ENCODE peak calls at places on chromosomes 11 and 22, in five cellular contexts. One of them, this sample, is unnamed.

GRCh38 chr11:46657186-46657585 is 39.8 kb downstream of the ATG13 start:
- DNase-seq in HCT116: no peak
- DNase-seq in esophagus muscularis mucosa: no peak
- DNase-seq in GM23338: no peak
- DNase-seq in GM12892: no peak
- DNase-seq in this sample: no peak

GRCh38 chr11:118099838-118100570 is 13.2 kb upstream of the SMIM35 start:
- DNase-seq in HCT116: no peak
- DNase-seq in esophagus muscularis mucosa: no peak
- DNase-seq in GM12892: no peak
- DNase-seq in GM23338: no peak
- DNase-seq in this sample: no peak

GRCh38 chr11:15146271-15147003 is 31.7 kb downstream of the INSC start:
- DNase-seq in HCT116: no peak
- DNase-seq in esophagus muscularis mucosa: no peak
- DNase-seq in GM23338: no peak
- DNase-seq in GM12892: no peak
- DNase-seq in this sample: no peak

GRCh38 chr11:78290293-78291176 is 101.8 kb downstream of the USP35 start:
- DNase-seq in HCT116: no peak
- DNase-seq in esophagus muscularis mucosa: no peak
- DNase-seq in GM23338: no peak
- DNase-seq in GM12892: no peak
- DNase-seq in this sample: no peak

GRCh38 chr11:116775975-116776374 is 3.2 kb upstream of the BUD13 start:
- DNase-seq in GM23338: no peak
- DNase-seq in HCT116: no peak
- DNase-seq in GM12892: no peak
- DNase-seq in esophagus muscularis mucosa: no peak
- DNase-seq in this sample: no peak

GRCh38 chr11:76654310-76654851 is 16.2 kb downstream of the LRRC32 start:
- DNase-seq in GM12892: no peak
- DNase-seq in HCT116: no peak
- DNase-seq in esophagus muscularis mucosa: no peak
- DNase-seq in GM23338: no peak
- DNase-seq in this sample: no peak

GRCh38 chr11:20110908-20111669 is 49.2 kb downstream of the DBX1 start:
- DNase-seq in GM23338: peak; percentile 93
- DNase-seq in GM12892: peak; percentile 50
- DNase-seq in esophagus muscularis mucosa: no peak
- DNase-seq in HCT116: peak; percentile 72
- DNase-seq in this sample: peak; percentile 35

GRCh38 chr11:102345923-102346322 is 1.1 kb upstream of the BIRC2 start:
- DNase-seq in GM23338: no peak
- DNase-seq in esophagus muscularis mucosa: no peak
- DNase-seq in GM12892: no peak
- DNase-seq in HCT116: peak; percentile 28
- DNase-seq in this sample: no peak

GRCh38 chr11:78564037-78564888 is 10.4 kb downstream of the NARS2 start:
- DNase-seq in HCT116: peak; percentile 51
- DNase-seq in GM23338: peak; percentile 84
- DNase-seq in GM12892: no peak
- DNase-seq in esophagus muscularis mucosa: no peak
- DNase-seq in this sample: peak; percentile 68

GRCh38 chr11:37104380-37104779 is 506.3 kb upstream of the RAG2 start:
- DNase-seq in esophagus muscularis mucosa: no peak
- DNase-seq in GM12892: no peak
- DNase-seq in GM23338: no peak
- DNase-seq in HCT116: no peak
- DNase-seq in this sample: no peak

GRCh38 chr11:74446445-74446844 is 20.9 kb downstream of the KCNE3 start:
- DNase-seq in HCT116: no peak
- DNase-seq in GM23338: no peak
- DNase-seq in GM12892: no peak
- DNase-seq in esophagus muscularis mucosa: no peak
- DNase-seq in this sample: no peak

GRCh38 chr11:26043665-26044064 is 288.3 kb upstream of the ANO3 start:
- DNase-seq in esophagus muscularis mucosa: no peak
- DNase-seq in HCT116: no peak
- DNase-seq in GM23338: no peak
- DNase-seq in GM12892: peak; percentile 1
- DNase-seq in this sample: no peak

GRCh38 chr11:26044389-26044788 is 287.5 kb upstream of the ANO3 start:
- DNase-seq in HCT116: no peak
- DNase-seq in GM12892: no peak
- DNase-seq in GM23338: no peak
- DNase-seq in esophagus muscularis mucosa: no peak
- DNase-seq in this sample: no peak

GRCh38 chr11:26042113-26042512 is 289.8 kb upstream of the ANO3 start:
- DNase-seq in HCT116: no peak
- DNase-seq in GM23338: no peak
- DNase-seq in esophagus muscularis mucosa: no peak
- DNase-seq in GM12892: no peak
- DNase-seq in this sample: no peak

GRCh38 chr11:26048271-26048670 is 283.7 kb upstream of the ANO3 start:
- DNase-seq in GM12892: no peak
- DNase-seq in GM23338: no peak
- DNase-seq in HCT116: no peak
- DNase-seq in esophagus muscularis mucosa: no peak
- DNase-seq in this sample: no peak

DNA sequence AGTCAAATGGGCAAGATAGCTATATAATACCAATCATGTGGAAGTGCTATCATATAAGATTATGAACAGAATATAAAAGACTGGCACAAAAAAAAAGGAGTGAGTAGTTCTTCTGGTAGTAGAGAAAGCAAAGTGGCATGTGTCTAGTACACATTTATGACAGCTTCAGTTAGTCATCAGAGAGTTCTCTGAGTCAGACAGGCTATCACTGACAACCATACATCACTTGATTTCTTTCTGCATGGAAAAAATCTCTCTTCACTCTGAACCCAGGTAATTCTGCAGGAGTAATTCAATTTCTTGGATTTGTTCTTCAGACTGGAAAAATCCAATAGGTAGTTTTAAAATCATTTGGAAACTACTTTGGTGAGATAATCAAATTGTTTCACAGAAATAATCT is 286.8 kb upstream of the ANO3 start:
- DNase-seq in GM23338: no peak
- DNase-seq in HCT116: no peak
- DNase-seq in esophagus muscularis mucosa: no peak
- DNase-seq in GM12892: no peak
- DNase-seq in this sample: no peak
- TF ChIP-seq POLR2AphosphoS5 in GM23338: no peak
- TF ChIP-seq POLR2AphosphoS5 in HCT116: no peak
- TF ChIP-seq POLR2AphosphoS5 in esophagus muscularis mucosa: no peak
- TF ChIP-seq POLR2AphosphoS5 in GM12892: no peak
- TF ChIP-seq POLR2AphosphoS5 in this sample: no peak

GRCh38 chr22:19770349-19771220 is 10.0 kb downstream of the TBX1 start:
- DNase-seq in esophagus muscularis mucosa: no peak
- DNase-seq in GM23338: no peak
- DNase-seq in GM12892: no peak
- DNase-seq in HCT116: no peak
- DNase-seq in this sample: no peak

GRCh38 chr22:19774628-19775027 is 14.1 kb downstream of the TBX1 start:
- DNase-seq in GM12892: no peak
- DNase-seq in HCT116: no peak
- DNase-seq in GM23338: no peak
- DNase-seq in esophagus muscularis mucosa: no peak
- DNase-seq in this sample: no peak

GRCh38 chr22:19772422-19772672 is 11.8 kb downstream of the TBX1 start:
- DNase-seq in GM12892: no peak
- DNase-seq in HCT116: no peak
- DNase-seq in esophagus muscularis mucosa: no peak
- DNase-seq in GM23338: no peak
- DNase-seq in this sample: no peak

GRCh38 chr22:19773470-19774040 is 13.0 kb downstream of the TBX1 start:
- DNase-seq in HCT116: no peak
- DNase-seq in GM12892: no peak
- DNase-seq in GM23338: no peak
- DNase-seq in esophagus muscularis mucosa: no peak
- DNase-seq in this sample: no peak

DNA sequence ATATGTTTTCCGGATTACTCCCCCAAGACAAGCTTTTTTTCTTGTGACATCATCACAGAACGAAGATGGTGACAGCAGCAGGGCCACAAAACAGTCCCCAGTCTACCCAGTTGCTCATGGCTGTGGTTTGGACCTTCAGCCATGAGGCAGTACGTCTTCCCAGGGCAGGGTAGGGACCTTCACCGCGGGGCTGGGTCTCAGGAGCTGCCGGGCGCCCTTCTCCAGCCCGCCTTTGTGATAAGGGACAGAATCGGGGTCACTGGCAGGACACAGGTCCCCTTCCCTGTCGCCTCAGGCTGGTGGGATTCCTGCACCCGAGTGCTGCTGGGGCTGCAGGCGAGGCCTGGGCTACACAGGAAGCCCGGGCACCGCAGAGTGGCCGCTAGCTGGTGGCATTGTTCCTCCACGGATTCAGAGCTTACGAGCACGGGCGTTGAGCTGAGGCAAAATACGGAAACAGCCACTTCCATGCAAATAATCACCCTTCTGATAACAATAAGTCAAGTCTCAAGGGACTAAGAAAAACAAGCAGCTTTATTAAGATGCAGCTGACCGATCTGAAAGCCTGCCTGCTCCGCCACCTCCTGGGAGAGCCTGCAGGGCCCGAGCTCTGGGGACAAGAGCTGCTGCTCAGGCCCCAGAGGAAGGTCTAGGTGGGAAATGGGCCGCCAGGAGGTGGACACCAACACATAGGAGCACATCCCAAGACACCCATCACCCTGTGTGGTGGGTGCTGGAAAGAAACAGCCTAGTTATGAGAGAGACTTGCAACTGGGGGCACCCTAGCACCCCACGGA is 12.3 kb downstream of the TBX1 start:
- DNase-seq in HCT116: no peak
- DNase-seq in esophagus muscularis mucosa: no peak
- DNase-seq in GM23338: no peak
- DNase-seq in GM12892: no peak
- DNase-seq in this sample: no peak
- TF ChIP-seq POLR2AphosphoS5 in HCT116: no peak
- TF ChIP-seq POLR2AphosphoS5 in esophagus muscularis mucosa: no peak
- TF ChIP-seq POLR2AphosphoS5 in GM23338: no peak
- TF ChIP-seq POLR2AphosphoS5 in GM12892: no peak
- TF ChIP-seq POLR2AphosphoS5 in this sample: no peak

GRCh38 chr11:128462802-128463385 is 124.5 kb downstream of the ETS1 start:
- DNase-seq in HCT116: no peak
- DNase-seq in GM12892: no peak
- DNase-seq in GM23338: no peak
- DNase-seq in esophagus muscularis mucosa: no peak
- DNase-seq in this sample: no peak
- TF ChIP-seq POLR2AphosphoS5 in HCT116: no peak
- TF ChIP-seq POLR2AphosphoS5 in GM12892: no peak
- TF ChIP-seq POLR2AphosphoS5 in GM23338: no peak
- TF ChIP-seq POLR2AphosphoS5 in esophagus muscularis mucosa: no peak
- TF ChIP-seq POLR2AphosphoS5 in this sample: no peak

GRCh38 chr11:61754534-61755482 is 2.4 kb downstream of the MYRF start:
- DNase-seq in esophagus muscularis mucosa: no peak
- DNase-seq in GM23338: no peak
- DNase-seq in GM12892: no peak
- DNase-seq in HCT116: no peak
- DNase-seq in this sample: no peak
- TF ChIP-seq POLR2AphosphoS5 in esophagus muscularis mucosa: no peak
- TF ChIP-seq POLR2AphosphoS5 in GM23338: no peak
- TF ChIP-seq POLR2AphosphoS5 in GM12892: no peak
- TF ChIP-seq POLR2AphosphoS5 in HCT116: no peak
- TF ChIP-seq POLR2AphosphoS5 in this sample: no peak

GRCh38 chr11:12244156-12244555 is 133.2 kb upstream of the PARVA start:
- DNase-seq in GM12892: no peak
- DNase-seq in HCT116: no peak
- DNase-seq in esophagus muscularis mucosa: no peak
- DNase-seq in GM23338: no peak
- DNase-seq in this sample: no peak
- TF ChIP-seq POLR2AphosphoS5 in GM12892: no peak
- TF ChIP-seq POLR2AphosphoS5 in HCT116: no peak
- TF ChIP-seq POLR2AphosphoS5 in esophagus muscularis mucosa: no peak
- TF ChIP-seq POLR2AphosphoS5 in GM23338: no peak
- TF ChIP-seq POLR2AphosphoS5 in this sample: no peak

DNA sequence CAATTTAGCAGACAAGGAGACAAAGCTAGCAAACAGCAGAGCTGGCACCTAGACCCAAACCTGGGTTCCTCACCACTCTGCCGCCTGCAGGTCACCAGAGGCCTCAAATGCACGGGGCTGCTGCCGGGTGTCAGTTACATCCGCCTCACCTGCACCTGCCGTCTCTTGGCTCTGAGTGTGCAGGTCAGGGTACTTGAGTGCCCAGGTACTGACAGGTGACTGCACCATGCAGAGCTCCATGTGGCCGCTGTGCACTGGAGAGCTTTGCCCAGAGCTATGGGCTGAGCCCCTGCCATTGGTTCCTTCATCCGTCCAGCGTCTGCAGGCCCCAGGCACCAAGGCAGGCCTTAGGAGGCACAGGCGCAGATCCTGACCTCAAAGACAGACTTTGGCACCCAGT is 35.0 kb downstream of the PDGFB start:
- DNase-seq in GM23338: no peak
- DNase-seq in GM12892: no peak
- DNase-seq in HCT116: no peak
- DNase-seq in esophagus muscularis mucosa: no peak
- DNase-seq in this sample: no peak
- TF ChIP-seq POLR2AphosphoS5 in GM23338: no peak
- TF ChIP-seq POLR2AphosphoS5 in GM12892: no peak
- TF ChIP-seq POLR2AphosphoS5 in HCT116: no peak
- TF ChIP-seq POLR2AphosphoS5 in esophagus muscularis mucosa: no peak
- TF ChIP-seq POLR2AphosphoS5 in this sample: no peak

GRCh38 chr11:120929090-120929489 is 94.8 kb upstream of the TBCEL start:
- DNase-seq in GM23338: no peak
- DNase-seq in HCT116: no peak
- DNase-seq in esophagus muscularis mucosa: no peak
- DNase-seq in GM12892: no peak
- DNase-seq in this sample: no peak

GRCh38 chr11:120924109-120924508 is 99.8 kb upstream of the TBCEL start:
- DNase-seq in esophagus muscularis mucosa: no peak
- DNase-seq in HCT116: no peak
- DNase-seq in GM23338: no peak
- DNase-seq in GM12892: no peak
- DNase-seq in this sample: no peak

GRCh38 chr11:120929664-120930154 is 94.2 kb upstream of the TBCEL start:
- DNase-seq in esophagus muscularis mucosa: no peak
- DNase-seq in GM23338: peak; percentile 94
- DNase-seq in HCT116: peak; percentile 61
- DNase-seq in GM12892: peak; percentile 41
- DNase-seq in this sample: peak; percentile 10

GRCh38 chr11:120928506-120929062 is 95.3 kb upstream of the TBCEL start:
- DNase-seq in GM12892: no peak
- DNase-seq in GM23338: peak; percentile 46
- DNase-seq in esophagus muscularis mucosa: no peak
- DNase-seq in HCT116: no peak
- DNase-seq in this sample: no peak

GRCh38 chr11:120925944-120926343 is 98.0 kb upstream of the TBCEL start:
- DNase-seq in GM12892: peak; percentile 68
- DNase-seq in esophagus muscularis mucosa: no peak
- DNase-seq in GM23338: no peak
- DNase-seq in HCT116: no peak
- DNase-seq in this sample: no peak
- TF ChIP-seq POLR2AphosphoS5 in GM12892: no peak
- TF ChIP-seq POLR2AphosphoS5 in esophagus muscularis mucosa: no peak
- TF ChIP-seq POLR2AphosphoS5 in GM23338: no peak
- TF ChIP-seq POLR2AphosphoS5 in HCT116: no peak
- TF ChIP-seq POLR2AphosphoS5 in this sample: no peak